ENCODE peak calls at places on chromosomes 5 and 9, in nine cellular contexts. F, A, I, L, O, R, Q, U and N are unnamed samples.

GRCh38 chr5:32312194-32312681 is 501 bp downstream of the MTMR12 start:
- DNase-seq in R (peak; percentile 61), U (peak; percentile 83), O (peak; percentile 43), F (peak; percentile 79), I (peak; percentile 31), A (peak; percentile 76), Q (peak; percentile 84), L (peak; percentile 75), N (peak; percentile 47)

GRCh38 chr9:83299094-83299493 is 236.2 kb upstream of the RASEF start:
- DNase-seq in O (no peak), U (no peak), I (no peak), Q (no peak), L (no peak), A (no peak), F (no peak), R (no peak), N (no peak)

GRCh38 chr5:135206862-135207261 is 172.8 kb upstream of the PITX1 start:
- DNase-seq in Q (peak; percentile 21), A (no peak), L (no peak), O (no peak), U (no peak), F (no peak), R (no peak), I (no peak), N (no peak)

GRCh38 chr9:94167055-94167346 is 82.7 kb downstream of the PTPDC1 start:
- DNase-seq in L (no peak), F (no peak), U (no peak), O (no peak), R (no peak), I (no peak), A (no peak), Q (no peak), N (no peak)

GRCh38 chr9:31210982-31211570 is 1173.4 kb upstream of the ACO1 start:
- DNase-seq in L (no peak), I (peak; percentile 8), U (no peak), R (peak; percentile 9), Q (no peak), A (no peak), O (peak; percentile 11), F (no peak), N (no peak)

GRCh38 chr5:135309391-135310327 is 89.4 kb downstream of the MACROH2A1 start:
- DNase-seq in Q (no peak), O (no peak), A (no peak), U (no peak), I (no peak), F (no peak), R (peak; percentile 6), L (no peak), N (no peak)

GRCh38 chr5:107253246-107253645 is 417.5 kb downstream of the EFNA5 start:
- DNase-seq in R (no peak), U (no peak), O (no peak), Q (no peak), F (no peak), A (no peak), L (no peak), I (no peak), N (no peak)

GRCh38 chr5:173618927-173619519 is 2.6 kb upstream of the BOD1 start:
- DNase-seq in Q (no peak), U (peak; percentile 79), L (peak; percentile 76), I (no peak), F (no peak), O (peak; percentile 38), A (peak; percentile 61), R (peak; percentile 67), N (peak; percentile 29)